ENCODE peak calls at places on chromosomes 2 and 18, in six cellular contexts. K is spleen, W is ovary, X is heart left ventricle, T is thyroid gland, Z is uterus. F is an unnamed sample.

GRCh38 chr2:37671816-37672103 is 318 bp upstream of the CDC42EP3 start:
- DNase-seq in K (no peak), W (no peak), X (no peak), T (no peak), Z (no peak), F (no peak)

GRCh38 chr18:22230403-22231042 is 61.1 kb downstream of the GATA6 start:
- DNase-seq in K (no peak), W (no peak), X (no peak), T (no peak), Z (no peak), F (no peak)

GRCh38 chr18:456361-456821 is 44.1 kb downstream of the COLEC12 start:
- DNase-seq in K (no peak), W (no peak), X (peak; percentile 60), T (no peak), Z (peak; percentile 80), F (peak; percentile 30)

GRCh38 chr2:23241106-23241505 is 143.9 kb upstream of the KLHL29 start:
- DNase-seq in K (no peak), W (no peak), X (no peak), T (no peak), Z (no peak), F (no peak)

GRCh38 chr18:51614033-51614432 is 416.6 kb upstream of the MEX3C start:
- DNase-seq in K (no peak), W (no peak), X (peak; percentile 31), T (no peak), Z (no peak), F (no peak)

GRCh38 chr2:43611987-43612894 is 16.4 kb upstream of the THADA start:
- DNase-seq in K (no peak), W (peak; percentile 68), X (peak; percentile 62), T (peak; percentile 71), Z (peak; percentile 82), F (peak; percentile 81)

GRCh38 chr18:13221821-13222220 is 3.3 kb downstream of the LDLRAD4 start:
- DNase-seq in K (no peak), W (no peak), X (peak; percentile 84), T (peak; percentile 79), Z (peak; percentile 62), F (peak; percentile 37)

GRCh38 chr2:4882421-4882820 is 809.8 kb upstream of the SOX11 start:
- DNase-seq in K (no peak), W (no peak), X (no peak), T (peak; percentile 75), Z (no peak), F (no peak)

GRCh38 chr2:239392688-239393400 is 8.0 kb downstream of the HDAC4 start:
- DNase-seq in K (peak; percentile 58), W (no peak), X (no peak), T (no peak), Z (no peak), F (no peak)

GRCh38 chr2:74458957-74459290 is 686 bp downstream of the WBP1 start:
- DNase-seq in K (peak; percentile 78), W (no peak), X (no peak), T (no peak), Z (no peak), F (no peak)

GRCh38 chr2:133774675-133775005 is 206.4 kb upstream of the NCKAP5 start:
- DNase-seq in K (no peak), W (no peak), X (peak; percentile 34), T (peak; percentile 91), Z (no peak), F (no peak)

GRCh38 chr2:27086722-27087446 is at the start of gene KHK:
- DNase-seq in K (peak; percentile 92), W (peak; percentile 62), X (peak; percentile 67), T (peak; percentile 36), Z (peak; percentile 73), F (peak; percentile 73)

GRCh38 chr2:233769260-233769659 is 8.9 kb upstream of the MROH2A start:
- DNase-seq in K (no peak), W (no peak), X (no peak), T (no peak), Z (no peak), F (no peak)

GRCh38 chr2:64695656-64696310 is 42.1 kb upstream of the SERTAD2 start:
- DNase-seq in K (no peak), W (no peak), X (no peak), T (no peak), Z (no peak), F (no peak)

GRCh38 chr2:30190637-30191036 is 40.7 kb upstream of the LBH start:
- DNase-seq in K (no peak), W (no peak), X (no peak), T (no peak), Z (no peak), F (no peak)

GRCh38 chr2:216033403-216033802 is 20.1 kb upstream of the MREG start:
- DNase-seq in K (no peak), W (no peak), X (no peak), T (no peak), Z (no peak), F (no peak)

GRCh38 chr2:64750001-64750816 is 96.5 kb upstream of the SERTAD2 start:
- DNase-seq in K (peak; percentile 92), W (peak; percentile 62), X (peak; percentile 45), T (peak; percentile 73), Z (peak; percentile 76), F (peak; percentile 65)

GRCh38 chr2:110114007-110114591 is 1.5 kb downstream of the MALL start:
- DNase-seq in K (no peak), W (no peak), X (peak; percentile 65), T (peak; percentile 69), Z (no peak), F (no peak)

GRCh38 chr2:96967436-96967835 is 18.9 kb downstream of the FAM178B start:
- DNase-seq in K (peak; percentile 60), W (no peak), X (no peak), T (no peak), Z (no peak), F (no peak)

GRCh38 chr2:241728000-241728399 is 6.4 kb upstream of the D2HGDH start:
- DNase-seq in K (no peak), W (no peak), X (no peak), T (no peak), Z (no peak), F (no peak)

GRCh38 chr2:187993516-187993915 is 298.2 kb upstream of the GULP1 start:
- DNase-seq in K (no peak), W (no peak), X (no peak), T (no peak), Z (no peak), F (no peak)

GRCh38 chr2:116719841-116720240 is 1094.7 kb upstream of the DDX18 start:
- DNase-seq in K (no peak), W (no peak), X (no peak), T (no peak), Z (no peak), F (no peak)

GRCh38 chr2:61328707-61329251 is 142.1 kb downstream of the USP34 start:
- DNase-seq in K (no peak), W (no peak), X (no peak), T (peak; percentile 38), Z (no peak), F (no peak)

GRCh38 chr2:218583983-218584850 is 15.6 kb downstream of the CNOT9 start:
- DNase-seq in K (no peak), W (no peak), X (no peak), T (no peak), Z (no peak), F (no peak)

GRCh38 chr2:128396946-128397345 is 78.3 kb upstream of the HS6ST1 start:
- DNase-seq in K (no peak), W (no peak), X (no peak), T (no peak), Z (no peak), F (no peak)

GRCh38 chr18:61910101-61910500 is 17.3 kb upstream of the RNF152 start:
- DNase-seq in K (no peak), W (no peak), X (no peak), T (peak; percentile 76), Z (no peak), F (no peak)

GRCh38 chr2:65613968-65614555 is 181.7 kb upstream of the SPRED2 start:
- DNase-seq in K (no peak), W (no peak), X (no peak), T (no peak), Z (no peak), F (no peak)

GRCh38 chr2:178002038-178002437 is 70.5 kb downstream of the PDE11A start:
- DNase-seq in K (no peak), W (no peak), X (no peak), T (no peak), Z (no peak), F (no peak)

GRCh38 chr2:177998006-177998405 is 74.6 kb downstream of the PDE11A start:
- DNase-seq in K (no peak), W (no peak), X (no peak), T (no peak), Z (no peak), F (no peak)

GRCh38 chr2:177998996-177999395 is 73.6 kb downstream of the PDE11A start:
- DNase-seq in K (no peak), W (no peak), X (no peak), T (no peak), Z (no peak), F (no peak)
- H3K27ac ChIP-seq in K (no peak overlapping the region), W (no peak overlapping the region), X (no peak overlapping the region), T (no peak overlapping the region), Z (no peak overlapping the region), F (no peak overlapping the region)

GRCh38 chr2:32231959-32232358 is 32.7 kb downstream of the NLRC4 start:
- DNase-seq in K (no peak), W (no peak), X (no peak), T (no peak), Z (no peak), F (no peak)

DNA sequence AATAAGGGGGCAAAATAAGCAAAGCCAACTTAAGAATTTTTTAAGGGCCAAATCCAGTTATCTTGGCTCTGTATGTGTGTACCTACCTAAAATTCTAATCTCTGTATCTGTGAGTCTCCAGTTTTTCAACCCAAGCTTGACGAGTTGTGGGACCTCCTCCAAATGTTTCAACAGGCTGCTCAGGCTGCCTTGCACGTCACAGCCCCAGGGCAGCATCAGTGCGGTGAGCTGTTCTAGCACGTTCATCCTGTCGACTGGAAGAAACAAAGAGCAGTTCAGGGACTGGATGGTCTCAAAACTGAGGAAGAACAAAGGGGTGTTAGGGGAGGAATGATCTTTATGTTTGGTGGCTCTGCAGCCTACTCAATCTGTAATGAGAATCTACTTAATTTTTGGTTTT is 29.4 kb downstream of the NLRC4 start:
- DNase-seq in K (no peak), W (no peak), X (no peak), T (no peak), Z (no peak), F (no peak)
- TF ChIP-seq POLR2A in K (no peak), W (no peak), X (no peak), T (no peak), Z (no peak), F (no peak)

GRCh38 chr2:40367652-40368051 is 84.2 kb downstream of the SLC8A1 start:
- DNase-seq in K (no peak), W (no peak), X (no peak), T (no peak), Z (no peak), F (no peak)
- H3K27ac ChIP-seq in K (no peak overlapping the region), W (no peak overlapping the region), X (no peak overlapping the region), T (no peak overlapping the region), Z (no peak overlapping the region), F (no peak overlapping the region)

DNA sequence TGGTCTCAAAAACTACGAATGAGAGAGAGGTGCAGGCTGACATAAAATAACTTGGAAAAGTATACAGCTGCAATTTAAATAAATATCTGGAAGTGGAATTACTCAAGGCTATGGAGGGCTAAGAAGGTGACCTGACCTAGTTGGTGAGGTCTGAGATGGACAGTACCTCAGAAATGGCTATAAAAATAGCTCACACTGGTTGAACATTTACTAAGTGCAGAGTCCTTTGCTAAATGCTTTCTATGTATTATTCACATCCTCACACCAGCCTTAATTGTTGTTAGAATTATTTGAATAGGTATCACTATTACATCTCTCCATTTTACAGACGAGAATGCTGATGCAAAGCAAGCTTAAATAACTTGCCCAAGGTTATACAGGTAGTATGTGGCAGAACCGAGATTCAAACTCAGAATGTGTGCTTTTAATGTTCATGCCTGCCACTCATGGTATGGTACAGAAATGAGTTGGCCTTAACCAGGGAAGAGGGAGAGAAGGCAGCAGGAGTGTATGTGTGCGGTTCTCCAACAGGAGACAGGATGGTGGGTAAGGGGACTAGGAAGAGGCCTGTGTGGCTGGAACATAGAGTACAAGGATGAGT is 37.4 kb downstream of the MRPL44 start:
- DNase-seq in K (no peak), W (no peak), X (no peak), T (no peak), Z (no peak), F (no peak)
- TF ChIP-seq POLR2A in K (no peak), W (no peak), X (no peak), T (no peak), Z (no peak), F (no peak)

F was measured in body of pancreas.